ENCODE peak calls at places on chromosomes 7 and 10, in six cellular contexts. X, P, F, Y, K and Z are unnamed samples. For H3K9me3, the result is how much of the 10 kb centered on the place peaks cover.

GRCh38 chr10:44237364-44238034 is 147.4 kb downstream of the CXCL12 start:
- DNase-seq in P (peak), Y (no peak), K (no peak), F (no peak), X (no peak), Z (no peak)

GRCh38 chr7:135448753-135449152 is 61.1 kb downstream of the CNOT4 start:
- DNase-seq in Y (no peak), X (no peak), F (no peak), P (no peak), K (no peak), Z (no peak)

GRCh38 chr7:23746629-23747028 is 36.6 kb downstream of the STK31 start:
- DNase-seq in F (no peak), X (no peak), Y (no peak), P (no peak), K (no peak), Z (no peak)

GRCh38 chr7:47808321-47808720 is 139.9 kb downstream of the PKD1L1 start:
- DNase-seq in X (no peak), P (no peak), F (no peak), K (no peak), Y (no peak), Z (no peak)

GRCh38 chr10:13907570-13907969 is 320.8 kb downstream of the PRPF18 start:
- DNase-seq in Y (no peak), F (no peak), P (no peak), K (no peak), X (no peak), Z (no peak)

GRCh38 chr10:3424102-3424803 is 251.7 kb upstream of the PITRM1 start:
- DNase-seq in P (peak), F (peak), Y (no peak), K (no peak), X (no peak), Z (no peak)

GRCh38 chr10:5147255-5147980 is 37.5 kb downstream of the AKR1C8 start:
- DNase-seq in K (no peak), Y (no peak), X (peak), F (no peak), P (no peak), Z (no peak)

GRCh38 chr7:22598318-22598717 is 98.3 kb upstream of the STEAP1B start:
- DNase-seq in F (no peak), P (no peak), K (no peak), X (no peak), Y (no peak), Z (no peak)

GRCh38 chr10:45429790-45430189 is 55.8 kb downstream of the ALOX5 start:
- DNase-seq in Y (no peak), P (no peak), F (no peak), K (no peak), X (no peak), Z (no peak)

GRCh38 chr7:131066635-131067034 is 261.0 kb upstream of the MKLN1 start:
- DNase-seq in X (no peak), F (no peak), P (peak), K (peak), Y (no peak), Z (no peak)

GRCh38 chr10:131980757-131981428 is 830 bp downstream of the BNIP3 start:
- DNase-seq in Y (no peak), K (no peak), F (no peak), P (no peak), X (no peak), Z (no peak)

GRCh38 chr10:127976286-127976685 is 69.4 kb downstream of the PTPRE start:
- DNase-seq in P (peak), Y (no peak), K (no peak), F (no peak), X (no peak), Z (no peak)

GRCh38 chr7:99990417-99990816 is 14.6 kb upstream of the AZGP1 start:
- DNase-seq in K (no peak), P (no peak), F (no peak), Y (no peak), X (no peak), Z (no peak)

GRCh38 chr10:73601486-73601921 is 10.4 kb upstream of the USP54 start:
- DNase-seq in K (peak), P (peak), F (no peak), Y (no peak), X (peak), Z (no peak)

GRCh38 chr10:26696786-26697162 is 727 bp upstream of the PDSS1 start:
- DNase-seq in Y (no peak), X (no peak), K (peak), F (no peak), P (no peak), Z (no peak)

GRCh38 chr7:51587600-51587999 is 271.0 kb upstream of the COBL start:
- DNase-seq in F (no peak), X (no peak), Y (no peak), P (no peak), K (no peak), Z (no peak)

GRCh38 chr7:27685209-27685608 is 22.5 kb upstream of the HIBADH start:
- DNase-seq in X (no peak), Y (no peak), P (peak), K (no peak), F (no peak), Z (no peak)

GRCh38 chr7:100890640-100891521 is 1.4 kb upstream of the UFSP1 start:
- DNase-seq in K (no peak), Y (no peak), X (no peak), F (no peak), P (no peak), Z (no peak)

GRCh38 chr10:46229144-46229563 is 57.6 kb upstream of the ANTXRL start:
- DNase-seq in P (no peak), X (peak), F (no peak), Y (no peak), K (no peak), Z (no peak)

GRCh38 chr10:49761201-49761788 is 828 bp downstream of the OGDHL start:
- DNase-seq in X (peak), Y (no peak), F (no peak), P (no peak), K (no peak), Z (no peak)

GRCh38 chr7:44530990-44531389 is 10.1 kb downstream of the NPC1L1 start:
- DNase-seq in F (no peak), P (no peak), K (no peak), Y (no peak), X (peak), Z (no peak)

GRCh38 chr7:21731977-21732376 is 189.1 kb downstream of the DNAH11 start:
- DNase-seq in P (no peak), X (no peak), K (no peak), F (no peak), Y (no peak), Z (no peak)

GRCh38 chr10:94083662-94084323 is 90.1 kb downstream of the PLCE1 start:
- DNase-seq in P (no peak), Y (no peak), K (no peak), X (no peak), F (no peak), Z (no peak)

GRCh38 chr7:116439856-116440549 is 59.5 kb upstream of the CAV2 start:
- DNase-seq in K (no peak), F (no peak), Y (no peak), X (no peak), P (peak), Z (no peak)

GRCh38 chr10:6089334-6090219 is 743 bp downstream of the RBM17 start:
- DNase-seq in X (no peak), F (peak), Y (no peak), K (no peak), P (peak), Z (no peak)

GRCh38 chr10:89799573-89799972 is 98.2 kb downstream of the KIF20B start:
- DNase-seq in Y (no peak), P (no peak), K (no peak), X (no peak), F (no peak), Z (no peak)

GRCh38 chr10:76009531-76009930 is 578.1 kb downstream of the LRMDA start:
- DNase-seq in K (no peak), P (no peak), Y (no peak), F (no peak), X (no peak), Z (no peak)

GRCh38 chr7:139634087-139634486 is 110.6 kb downstream of the CLEC2L start:
- DNase-seq in K (no peak), F (no peak), Y (no peak), P (no peak), X (no peak), Z (no peak)

GRCh38 chr10:113053091-113053490 is 103.0 kb downstream of the TCF7L2 start:
- DNase-seq in X (no peak), P (no peak), Y (no peak), K (no peak), F (no peak), Z (peak)

GRCh38 chr7:73893342-73894101 is 32.6 kb downstream of the TMEM270 start:
- DNase-seq in X (no peak), P (peak), F (peak), K (peak), Y (no peak), Z (peak)

GRCh38 chr7:77799078-77799964 is 748 bp downstream of the PHTF2 start:
- DNase-seq in K (peak), F (peak), P (peak), X (no peak), Y (peak), Z (no peak)

GRCh38 chr7:107020400-107020799 is 24.1 kb upstream of the PRKAR2B start:
- DNase-seq in F (no peak), X (no peak), P (no peak), K (no peak), Y (no peak), Z (no peak)

GRCh38 chr7:104943502-104944343 is 70.3 kb upstream of the KMT2E start:
- DNase-seq in P (peak), F (peak), Y (peak), X (peak), K (no peak), Z (no peak)

GRCh38 chr10:62815373-62816111 is 624 bp downstream of the EGR2 start:
- DNase-seq in X (no peak), Y (no peak), K (no peak), P (peak), F (no peak), Z (no peak)

GRCh38 chr7:106757846-106758245 is 96.9 kb upstream of the CCDC71L start:
- DNase-seq in Y (no peak), K (peak), X (no peak), P (peak), F (peak), Z (no peak)

GRCh38 chr10:98212204-98212603 is 55.8 kb downstream of the LOXL4 start:
- DNase-seq in X (no peak), K (no peak), Y (no peak), F (no peak), P (no peak), Z (no peak)

GRCh38 chr10:101238732-101239105 is 9.5 kb upstream of the LBX1 start:
- DNase-seq in X (no peak), P (no peak), Y (no peak), K (no peak), F (no peak), Z (no peak)

GRCh38 chr10:100562806-100563293 is 27.1 kb downstream of the HIF1AN start:
- DNase-seq in Y (no peak), F (no peak), P (peak), K (peak), X (no peak), Z (no peak)

GRCh38 chr7:75967055-75967454 is 27.3 kb downstream of the TMEM120A start:
- DNase-seq in K (no peak), P (no peak), X (no peak), F (peak), Y (no peak), Z (no peak)

DNA sequence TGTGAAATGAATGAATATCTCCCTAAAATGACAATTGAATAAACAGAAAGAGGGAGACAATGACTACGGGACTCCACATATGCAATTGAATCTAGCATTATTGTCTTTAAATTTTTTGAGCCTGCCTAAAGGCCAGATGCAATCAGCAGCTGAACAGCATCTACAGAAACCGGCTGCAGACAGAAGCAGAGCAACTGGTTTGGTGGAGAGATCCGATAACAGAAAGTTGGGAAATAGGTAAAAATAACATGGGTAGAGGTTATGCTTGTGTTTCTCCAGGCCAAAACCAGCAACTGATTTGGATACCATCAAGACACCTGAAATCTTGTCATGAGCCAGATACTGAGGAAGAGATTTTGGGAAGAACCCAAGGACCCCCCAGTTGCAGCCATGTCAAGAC is 146.6 kb downstream of the ZNF33B start:
- DNase-seq in Y (no peak), P (no peak), X (no peak), F (no peak), K (no peak), Z (no peak)
- H3K9me3 ChIP-seq in Y (under half), P (under half), X (under half), F (under half), K (under half), Z (under half)

GRCh38 chr7:64685741-64686140 is 19.8 kb downstream of the ZNF107 start:
- DNase-seq in Y (no peak), P (no peak), X (no peak), K (no peak), F (no peak), Z (no peak)

GRCh38 chr7:64691831-64692230 is 25.9 kb downstream of the ZNF107 start:
- DNase-seq in K (no peak), P (no peak), F (no peak), X (no peak), Y (no peak), Z (no peak)

GRCh38 chr7:64685091-64685490 is 19.2 kb downstream of the ZNF107 start:
- DNase-seq in Y (no peak), K (no peak), P (no peak), X (no peak), F (no peak), Z (no peak)

GRCh38 chr7:64687249-64687648 is 21.3 kb downstream of the ZNF107 start:
- DNase-seq in K (no peak), Y (no peak), F (no peak), X (no peak), P (no peak), Z (no peak)

GRCh38 chr7:64686493-64687184 is 20.7 kb downstream of the ZNF107 start:
- DNase-seq in F (no peak), Y (no peak), P (no peak), K (no peak), X (no peak), Z (no peak)
- H3K9me3 ChIP-seq in F (under half), Y (under half), P (under half), K (under half), X (under half), Z (under half)

DNA sequence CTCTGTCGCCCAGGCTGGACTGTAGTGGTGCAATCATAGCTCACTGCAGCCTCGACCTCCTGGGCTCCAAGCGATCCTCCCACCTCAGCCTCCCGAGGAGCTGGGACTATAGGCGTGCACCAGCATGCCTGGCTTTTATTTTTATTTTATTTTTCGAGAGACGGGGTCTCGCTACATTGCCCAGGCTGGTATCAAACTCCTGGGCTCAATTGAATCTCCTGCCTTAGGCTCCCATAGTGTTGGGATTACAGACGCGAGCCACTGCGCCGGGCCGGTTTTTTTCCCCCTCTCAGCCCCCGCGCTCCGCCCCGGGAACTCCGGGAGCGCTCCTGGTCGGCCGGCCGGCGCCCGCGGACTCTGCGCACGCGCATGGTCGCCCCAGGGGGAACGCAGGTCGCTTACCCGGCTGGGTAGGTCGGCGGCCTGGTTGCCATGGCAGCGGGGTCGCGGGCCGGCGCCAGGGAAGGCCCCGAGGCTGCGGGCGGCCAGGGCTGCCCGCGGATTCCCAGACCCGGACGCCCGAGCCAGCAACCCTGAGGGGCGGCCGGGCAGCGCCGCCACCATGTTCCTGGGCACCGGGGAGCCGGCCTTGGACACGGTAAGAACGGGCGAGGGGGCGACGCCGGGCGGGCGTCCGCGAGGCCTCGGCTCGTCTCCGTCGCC is at the start of gene IQCE:
- DNase-seq in X (peak), F (peak), K (peak), Y (peak), P (peak), Z (peak)
- H3K9me3 ChIP-seq in X (under half), F (under half), K (under half), Y (under half), P (under half), Z (under half)

DNA sequence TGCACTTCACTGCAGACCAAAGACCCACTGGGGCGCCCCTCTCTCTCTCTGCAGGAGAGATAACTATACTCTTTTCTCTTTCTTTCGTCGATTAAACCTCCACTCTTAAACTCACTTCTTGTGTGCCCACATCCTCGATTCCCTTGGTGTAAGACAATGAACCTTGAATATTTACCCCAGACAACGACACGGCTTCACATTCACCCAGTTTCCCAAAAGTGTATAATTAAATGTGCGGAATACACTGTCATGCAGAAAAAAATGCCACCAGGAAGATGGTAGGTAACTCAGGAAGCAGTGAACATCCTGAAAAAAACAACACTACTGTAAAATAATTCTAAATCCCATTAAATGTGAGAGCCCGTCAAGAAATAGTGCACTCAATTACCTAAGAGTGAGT is 882.2 kb downstream of the TYW1 start:
- DNase-seq in X (no peak), Y (no peak), F (no peak), P (no peak), K (no peak), Z (no peak)
- H3K9me3 ChIP-seq in X (under half), Y (under half), F (under half), P (under half), K (under half), Z (under half)

GRCh38 chr10:1652151-1652550 is 85.2 kb downstream of the ADARB2 start:
- DNase-seq in F (no peak), K (no peak), P (no peak), Y (no peak), X (no peak), Z (no peak)
- H3K9me3 ChIP-seq in F (under half), K (under half), P (under half), Y (under half), X (under half), Z (under half)

DNA sequence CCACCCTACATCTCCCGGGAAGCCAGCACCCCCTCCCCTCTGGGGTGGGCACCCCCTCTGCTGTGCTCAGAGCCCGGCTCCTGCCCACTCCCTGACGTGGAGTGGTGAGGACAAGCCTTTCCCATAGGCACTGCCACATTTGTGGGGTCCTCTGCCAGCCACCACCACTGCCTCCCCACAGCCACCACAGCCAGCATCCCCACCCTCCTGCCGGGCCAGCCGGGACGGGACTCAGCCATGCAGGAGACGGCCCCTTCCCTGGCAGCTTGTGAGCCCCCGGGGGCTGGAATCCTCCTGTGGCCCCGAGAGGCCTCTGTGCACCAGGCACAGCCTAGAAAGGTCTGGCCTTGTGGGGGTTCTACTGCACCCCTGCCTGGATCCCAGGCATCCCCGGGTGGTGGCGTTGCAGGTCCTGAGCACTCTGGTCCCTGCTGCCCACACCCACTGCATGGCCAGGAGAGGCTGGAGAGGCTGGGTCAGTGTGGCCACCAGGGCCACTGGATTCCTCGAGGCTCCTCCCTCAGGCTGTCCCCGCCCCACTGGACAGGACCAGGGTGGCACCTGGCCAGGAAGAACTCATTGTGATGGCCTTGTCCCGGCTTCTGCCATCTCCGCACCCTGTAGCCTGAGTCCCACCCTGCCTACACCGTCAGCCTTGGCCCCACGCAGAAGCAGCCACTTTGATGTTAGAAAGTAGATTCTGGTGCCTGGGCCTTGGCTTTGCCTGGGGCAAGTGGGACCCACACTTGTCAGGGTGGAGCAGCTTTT is 148.0 kb downstream of the EBF3 start:
- DNase-seq in Y (no peak), P (no peak), X (no peak), F (no peak), K (no peak), Z (no peak)
- H3K9me3 ChIP-seq in Y (under half), P (under half), X (under half), F (under half), K (under half), Z (under half)